ENCODE peak calls at places on chromosomes 13 and 19, in five cellular contexts. T is esophagus squamous epithelium, K is fibroblast of lung, F is psoas muscle, E is HCT116. Q is an unnamed sample.
A peak's percentile ranks its signal among the peaks of the same experiment; 100 is the strongest.

GRCh38 chr13:88979465-88980180 is 1308.5 kb downstream of the SLITRK5 start:
- DNase-seq in E (no peak), K (peak; percentile 12), T (no peak), F (no peak), Q (no peak)

GRCh38 chr13:99178636-99179035 is 22.0 kb upstream of the UBAC2 start:
- DNase-seq in T (no peak), F (no peak), E (no peak), K (no peak), Q (no peak)

GRCh38 chr13:41696163-41697003 is 239.0 kb downstream of the RGCC start:
- DNase-seq in T (no peak), E (peak; percentile 61), K (peak; percentile 99), F (no peak), Q (peak; percentile 51)

GRCh38 chr19:58569191-58569942 is 3.8 kb downstream of the MZF1 start:
- DNase-seq in K (no peak), F (peak; percentile 8), T (no peak), E (no peak), Q (no peak)

GRCh38 chr13:77056382-77056781 is 29.4 kb upstream of the FBXL3 start:
- DNase-seq in E (no peak), T (no peak), K (no peak), F (no peak), Q (no peak)

GRCh38 chr19:17103177-17103576 is 27.6 kb downstream of the MYO9B start:
- DNase-seq in F (no peak), K (no peak), T (no peak), E (peak; percentile 40), Q (no peak)

GRCh38 chr19:40717880-40718773 is 1.2 kb downstream of the ITPKC start:
- DNase-seq in F (peak; percentile 58), K (peak; percentile 10), E (no peak), T (no peak), Q (no peak)

GRCh38 chr19:53057904-53058579 is 13.5 kb downstream of the ERVV-2 start:
- DNase-seq in F (no peak), T (no peak), E (no peak), K (no peak), Q (no peak)

GRCh38 chr13:44870456-44870929 is 118.8 kb downstream of the NUFIP1 start:
- DNase-seq in K (no peak), F (peak; percentile 79), T (no peak), E (no peak), Q (no peak)

GRCh38 chr19:40466219-40467006 is at the start of gene SPTBN4:
- DNase-seq in E (no peak), F (peak; percentile 53), K (no peak), T (no peak), Q (no peak)

GRCh38 chr19:47228937-47229673 is 1.9 kb downstream of the BBC3 start:
- DNase-seq in K (peak; percentile 46), E (no peak), T (no peak), F (no peak), Q (no peak)

GRCh38 chr13:33194820-33195692 is 90.5 kb downstream of the STARD13 start:
- DNase-seq in F (no peak), K (peak; percentile 94), T (no peak), E (no peak), Q (peak; percentile 58)

GRCh38 chr13:91468301-91468700 is 69.9 kb downstream of the GPC5 start:
- DNase-seq in F (no peak), K (peak; percentile 8), T (no peak), E (no peak), Q (no peak)

GRCh38 chr19:55489711-55490477 is 1.7 kb downstream of the SSC5D start:
- DNase-seq in F (no peak), K (no peak), T (no peak), E (no peak), Q (no peak)

GRCh38 chr19:35756373-35757230 is at the start of gene HSPB6:
- DNase-seq in K (peak; percentile 71), F (peak; percentile 85), E (no peak), T (no peak), Q (no peak)

GRCh38 chr13:20714563-20715339 is 11.3 kb downstream of the IL17D start:
- DNase-seq in F (peak; percentile 84), T (no peak), K (peak; percentile 82), E (no peak), Q (no peak)

GRCh38 chr13:110367620-110368019 is 60.5 kb downstream of the COL4A2 start:
- DNase-seq in E (no peak), T (no peak), K (no peak), F (no peak), Q (no peak)

GRCh38 chr19:10399878-10400277 is 3.5 kb downstream of the CDC37 start:
- DNase-seq in T (no peak), E (no peak), K (no peak), F (peak; percentile 71), Q (no peak)

GRCh38 chr19:55384576-55385235 is 614 bp upstream of the TMEM238 start:
- DNase-seq in T (no peak), E (no peak), K (no peak), F (peak; percentile 38), Q (no peak)

GRCh38 chr19:42352216-42352892 is 26.9 kb downstream of the MEGF8 start:
- DNase-seq in F (no peak), K (peak; percentile 15), T (no peak), E (no peak), Q (no peak)

GRCh38 chr13:99955747-99956472 is 15.7 kb downstream of the ZIC5 start:
- DNase-seq in T (no peak), F (peak; percentile 40), E (no peak), K (peak; percentile 36), Q (no peak)

GRCh38 chr19:13056052-13056660 is 46.5 kb downstream of the LYL1 start:
- DNase-seq in F (no peak), T (no peak), K (peak; percentile 92), E (peak; percentile 64), Q (peak; percentile 74)

GRCh38 chr13:30698023-30698422 is 37.3 kb upstream of the ALOX5AP start:
- DNase-seq in F (no peak), E (no peak), T (no peak), K (peak; percentile 86), Q (no peak)

GRCh38 chr13:98576215-98576945 is 527 bp downstream of the STK24 start:
- DNase-seq in K (peak; percentile 38), E (no peak), F (peak; percentile 57), T (no peak), Q (peak; percentile 64)

GRCh38 chr13:67023088-67023893 is 206.8 kb downstream of the PCDH9 start:
- DNase-seq in F (no peak), E (no peak), K (peak; percentile 98), T (no peak), Q (peak; percentile 2)

GRCh38 chr13:108227651-108228272 is 9.6 kb downstream of the ABHD13 start:
- DNase-seq in E (peak; percentile 19), T (no peak), F (no peak), K (peak; percentile 18), Q (no peak)

GRCh38 chr13:27971776-27972618 is 2.9 kb upstream of the CDX2 start:
- DNase-seq in F (no peak), K (no peak), E (no peak), T (no peak), Q (no peak)

GRCh38 chr13:49297338-49297737 is 49.6 kb downstream of the CDADC1 start:
- DNase-seq in E (no peak), F (no peak), K (no peak), T (no peak), Q (no peak)

GRCh38 chr13:52665325-52665724 is 12.7 kb downstream of the SUGT1 start:
- DNase-seq in F (no peak), K (peak; percentile 14), T (no peak), E (peak; percentile 16), Q (peak; percentile 9)

GRCh38 chr19:55519461-55520311 is 17.2 kb downstream of the SBK2 start:
- DNase-seq in E (no peak), T (no peak), F (no peak), K (peak; percentile 89), Q (no peak)

GRCh38 chr13:22483276-22483675 is 697.5 kb upstream of the SGCG start:
- DNase-seq in K (no peak), F (no peak), E (no peak), T (no peak), Q (no peak)

GRCh38 chr13:40205771-40206240 is 460.6 kb downstream of the FOXO1 start:
- DNase-seq in F (no peak), T (no peak), E (no peak), K (no peak), Q (no peak)

GRCh38 chr13:40207110-40207478 is 459.3 kb downstream of the FOXO1 start:
- DNase-seq in F (no peak), K (no peak), T (no peak), E (no peak), Q (no peak)

GRCh38 chr13:40208517-40208916 is 457.9 kb downstream of the FOXO1 start:
- DNase-seq in F (no peak), E (no peak), T (no peak), K (no peak), Q (no peak)

GRCh38 chr13:40204246-40204645 is 462.2 kb downstream of the FOXO1 start:
- DNase-seq in K (no peak), F (no peak), E (no peak), T (no peak), Q (no peak)

GRCh38 chr13:40206241-40207109 is 460.0 kb downstream of the FOXO1 start:
- DNase-seq in K (peak; percentile 81), T (no peak), E (no peak), F (no peak), Q (no peak)
- H3K4me3 ChIP-seq in K (no peak overlapping the region), T (no peak overlapping the region), E (no peak overlapping the region), F (no peak overlapping the region), Q (no peak overlapping the region)

DNA sequence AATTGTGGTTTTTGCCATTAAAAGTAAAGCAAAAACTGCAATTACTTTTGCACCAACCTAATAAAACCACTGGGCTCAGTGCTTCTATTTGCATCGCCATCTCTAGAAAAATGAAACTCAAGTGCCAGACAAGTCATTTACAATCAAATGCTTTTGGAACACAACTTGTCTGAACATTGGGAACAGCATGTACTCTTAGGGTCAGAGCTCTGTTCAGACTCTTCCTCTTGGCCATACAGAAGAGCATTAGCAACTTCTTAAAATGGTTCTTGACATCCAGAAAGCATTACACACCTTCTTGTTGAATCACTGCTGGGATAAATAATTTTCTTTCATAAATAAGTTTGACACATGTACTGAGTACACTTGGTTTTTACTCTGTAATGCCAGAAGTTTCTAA is 272.5 kb downstream of the DCLK1 start:
- DNase-seq in K (no peak), T (no peak), E (no peak), F (no peak), Q (no peak)
- H3K4me3 ChIP-seq in K (no peak overlapping the region), T (no peak overlapping the region), E (no peak overlapping the region), F (no peak overlapping the region), Q (no peak overlapping the region)

GRCh38 chr19:1816530-1817298 is 4.6 kb upstream of the ATP8B3 start:
- DNase-seq in T (no peak), K (no peak), E (no peak), F (no peak), Q (no peak)

GRCh38 chr19:1817553-1818179 is 5.6 kb upstream of the ATP8B3 start:
- DNase-seq in E (no peak), F (no peak), K (no peak), T (no peak), Q (no peak)

GRCh38 chr19:1814391-1814790 is 2.3 kb upstream of the ATP8B3 start:
- DNase-seq in E (no peak), T (no peak), F (no peak), K (no peak), Q (no peak)

GRCh38 chr19:1814833-1815604 is 2.9 kb upstream of the ATP8B3 start:
- DNase-seq in E (no peak), K (no peak), F (no peak), T (no peak), Q (no peak)

GRCh38 chr19:1815605-1816529 is 3.8 kb upstream of the ATP8B3 start:
- DNase-seq in T (no peak), F (no peak), E (no peak), K (no peak), Q (no peak)
- H3K4me3 ChIP-seq in T (no peak overlapping the region), F (no peak overlapping the region), E (no peak overlapping the region), K (no peak overlapping the region), Q (no peak overlapping the region)

GRCh38 chr13:97346561-97347254 is 87.3 kb upstream of the RAP2A start:
- DNase-seq in K (no peak), E (no peak), F (no peak), T (no peak), Q (no peak)
- H3K4me3 ChIP-seq in K (no peak overlapping the region), E (no peak overlapping the region), F (no peak overlapping the region), T (no peak overlapping the region), Q (no peak overlapping the region)

Q was measured in SJSA1.